ENCODE peak calls at places on chromosomes 4 and X, in six cellular contexts. One of them, this sample, is unnamed.

GRCh38 chr4:89497517-89498308 is 190.1 kb upstream of the GPRIN3 start:
- DNase-seq in IMR-90: no peak
- DNase-seq in mesenchymal stem cell: peak
- DNase-seq in H1: no peak
- DNase-seq in trophoblast cell: no peak
- DNase-seq in H9: no peak
- DNase-seq in this sample: no peak

GRCh38 chr4:31237242-31237641 is 517.1 kb downstream of the PCDH7 start:
- DNase-seq in IMR-90: no peak
- DNase-seq in mesenchymal stem cell: no peak
- DNase-seq in H1: no peak
- DNase-seq in trophoblast cell: no peak
- DNase-seq in H9: no peak
- DNase-seq in this sample: no peak

GRCh38 chr4:176236909-176237308 is 32.1 kb downstream of the ASB5 start:
- DNase-seq in IMR-90: peak
- DNase-seq in mesenchymal stem cell: peak
- DNase-seq in H1: no peak
- DNase-seq in trophoblast cell: no peak
- DNase-seq in H9: no peak
- DNase-seq in this sample: no peak

GRCh38 chr4:38821739-38822138 is 17.1 kb upstream of the TLR1 start:
- DNase-seq in IMR-90: peak
- DNase-seq in mesenchymal stem cell: peak
- DNase-seq in H1: no peak
- DNase-seq in trophoblast cell: no peak
- DNase-seq in H9: no peak
- DNase-seq in this sample: no peak

GRCh38 chr4:168623484-168623883 is 126.6 kb downstream of the PALLD start:
- DNase-seq in IMR-90: no peak
- DNase-seq in mesenchymal stem cell: no peak
- DNase-seq in H1: no peak
- DNase-seq in trophoblast cell: no peak
- DNase-seq in H9: no peak
- DNase-seq in this sample: no peak

GRCh38 chrX:137483554-137483953 is 82.4 kb upstream of the ZIC3 start:
- DNase-seq in IMR-90: no peak
- DNase-seq in mesenchymal stem cell: no peak
- DNase-seq in H1: no peak
- DNase-seq in trophoblast cell: no peak
- DNase-seq in H9: no peak
- DNase-seq in this sample: no peak

GRCh38 chrX:108071578-108071977 is 19.8 kb downstream of the PSMD10 start:
- DNase-seq in IMR-90: no peak
- DNase-seq in mesenchymal stem cell: no peak
- DNase-seq in H1: no peak
- DNase-seq in trophoblast cell: no peak
- DNase-seq in H9: no peak
- DNase-seq in this sample: no peak

GRCh38 chr4:179472164-179472563 is 2029.9 kb upstream of the AGA start:
- DNase-seq in IMR-90: no peak
- DNase-seq in mesenchymal stem cell: no peak
- DNase-seq in H1: no peak
- DNase-seq in trophoblast cell: no peak
- DNase-seq in H9: no peak
- DNase-seq in this sample: no peak

GRCh38 chr4:44760142-44760898 is 34.0 kb upstream of the GNPDA2 start:
- DNase-seq in IMR-90: peak
- DNase-seq in mesenchymal stem cell: peak
- DNase-seq in H1: no peak
- DNase-seq in trophoblast cell: peak
- DNase-seq in H9: no peak
- DNase-seq in this sample: peak

GRCh38 chr4:148284526-148285193 is 157.6 kb downstream of the NR3C2 start:
- DNase-seq in IMR-90: no peak
- DNase-seq in mesenchymal stem cell: no peak
- DNase-seq in H1: no peak
- DNase-seq in trophoblast cell: no peak
- DNase-seq in H9: no peak
- DNase-seq in this sample: no peak

GRCh38 chrX:9816094-9816700 is 30.0 kb downstream of the SHROOM2 start:
- DNase-seq in IMR-90: no peak
- DNase-seq in mesenchymal stem cell: peak
- DNase-seq in H1: no peak
- DNase-seq in trophoblast cell: no peak
- DNase-seq in H9: no peak
- DNase-seq in this sample: no peak

GRCh38 chr4:80594696-80595095 is 259.2 kb downstream of the CFAP299 start:
- DNase-seq in IMR-90: no peak
- DNase-seq in mesenchymal stem cell: no peak
- DNase-seq in H1: no peak
- DNase-seq in trophoblast cell: no peak
- DNase-seq in H9: no peak
- DNase-seq in this sample: no peak

GRCh38 chr4:8218371-8219050 is 19.4 kb downstream of the SH3TC1 start:
- DNase-seq in IMR-90: no peak
- DNase-seq in mesenchymal stem cell: no peak
- DNase-seq in H1: no peak
- DNase-seq in trophoblast cell: no peak
- DNase-seq in H9: no peak
- DNase-seq in this sample: no peak

GRCh38 chrX:56783996-56784620 is 55.1 kb downstream of the NBDY start:
- DNase-seq in IMR-90: no peak
- DNase-seq in mesenchymal stem cell: no peak
- DNase-seq in H1: no peak
- DNase-seq in trophoblast cell: peak
- DNase-seq in H9: no peak
- DNase-seq in this sample: no peak

GRCh38 chrX:49237060-49237459 is 1.8 kb downstream of the CCDC22 start:
- DNase-seq in IMR-90: no peak
- DNase-seq in mesenchymal stem cell: no peak
- DNase-seq in H1: no peak
- DNase-seq in trophoblast cell: no peak
- DNase-seq in H9: no peak
- DNase-seq in this sample: no peak

GRCh38 chr4:30832652-30833051 is 112.5 kb downstream of the PCDH7 start:
- DNase-seq in IMR-90: no peak
- DNase-seq in mesenchymal stem cell: no peak
- DNase-seq in H1: no peak
- DNase-seq in trophoblast cell: no peak
- DNase-seq in H9: no peak
- DNase-seq in this sample: no peak

GRCh38 chr4:159227984-159228383 is 125.1 kb downstream of the RAPGEF2 start:
- DNase-seq in IMR-90: peak
- DNase-seq in mesenchymal stem cell: peak
- DNase-seq in H1: no peak
- DNase-seq in trophoblast cell: peak
- DNase-seq in H9: peak
- DNase-seq in this sample: peak

GRCh38 chr4:6909970-6910339 is 329 bp downstream of the TBC1D14 start:
- DNase-seq in IMR-90: no peak
- DNase-seq in mesenchymal stem cell: no peak
- DNase-seq in H1: no peak
- DNase-seq in trophoblast cell: no peak
- DNase-seq in H9: no peak
- DNase-seq in this sample: no peak

GRCh38 chr4:16129336-16129735 is 45.5 kb upstream of the PROM1 start:
- DNase-seq in IMR-90: no peak
- DNase-seq in mesenchymal stem cell: no peak
- DNase-seq in H1: no peak
- DNase-seq in trophoblast cell: peak
- DNase-seq in H9: no peak
- DNase-seq in this sample: no peak

GRCh38 chrX:14700982-14701381 is 171.6 kb downstream of the GLRA2 start:
- DNase-seq in IMR-90: no peak
- DNase-seq in mesenchymal stem cell: no peak
- DNase-seq in H1: no peak
- DNase-seq in trophoblast cell: no peak
- DNase-seq in H9: no peak
- DNase-seq in this sample: no peak

GRCh38 chr4:98838977-98839618 is 89.8 kb downstream of the EIF4E start:
- DNase-seq in IMR-90: peak
- DNase-seq in mesenchymal stem cell: peak
- DNase-seq in H1: no peak
- DNase-seq in trophoblast cell: no peak
- DNase-seq in H9: no peak
- DNase-seq in this sample: no peak

GRCh38 chr4:2937986-2938385 is 25.2 kb downstream of the NOP14 start:
- DNase-seq in IMR-90: no peak
- DNase-seq in mesenchymal stem cell: no peak
- DNase-seq in H1: no peak
- DNase-seq in trophoblast cell: no peak
- DNase-seq in H9: no peak
- DNase-seq in this sample: no peak

GRCh38 chr4:39759569-39759968 is 61.6 kb downstream of the UBE2K start:
- DNase-seq in IMR-90: no peak
- DNase-seq in mesenchymal stem cell: no peak
- DNase-seq in H1: no peak
- DNase-seq in trophoblast cell: peak
- DNase-seq in H9: no peak
- DNase-seq in this sample: no peak

GRCh38 chr4:156672492-156672891 is 299.1 kb downstream of the PDGFC start:
- DNase-seq in IMR-90: no peak
- DNase-seq in mesenchymal stem cell: peak
- DNase-seq in H1: no peak
- DNase-seq in trophoblast cell: no peak
- DNase-seq in H9: no peak
- DNase-seq in this sample: no peak

GRCh38 chr4:111930658-111931057 is 214.6 kb upstream of the FAM241A start:
- DNase-seq in IMR-90: no peak
- DNase-seq in mesenchymal stem cell: no peak
- DNase-seq in H1: no peak
- DNase-seq in trophoblast cell: no peak
- DNase-seq in H9: no peak
- DNase-seq in this sample: no peak

GRCh38 chrX:119502727-119503483 is 34.7 kb downstream of the SLC25A5 start:
- DNase-seq in IMR-90: peak
- DNase-seq in mesenchymal stem cell: peak
- DNase-seq in H1: no peak
- DNase-seq in trophoblast cell: no peak
- DNase-seq in H9: peak
- DNase-seq in this sample: no peak

GRCh38 chr4:106238819-106239420 is 77.1 kb downstream of the TBCK start:
- DNase-seq in IMR-90: peak
- DNase-seq in mesenchymal stem cell: peak
- DNase-seq in H1: peak
- DNase-seq in trophoblast cell: peak
- DNase-seq in H9: peak
- DNase-seq in this sample: peak

GRCh38 chr4:19880205-19880604 is 371.5 kb upstream of the SLIT2 start:
- DNase-seq in IMR-90: peak
- DNase-seq in mesenchymal stem cell: peak
- DNase-seq in H1: no peak
- DNase-seq in trophoblast cell: no peak
- DNase-seq in H9: no peak
- DNase-seq in this sample: no peak

GRCh38 chrX:36957425-36958328 is 50.5 kb upstream of the FAM47C start:
- DNase-seq in IMR-90: no peak
- DNase-seq in mesenchymal stem cell: no peak
- DNase-seq in H1: peak
- DNase-seq in trophoblast cell: peak
- DNase-seq in H9: peak
- DNase-seq in this sample: peak

GRCh38 chr4:119835511-119835910 is 206.9 kb upstream of the PDE5A start:
- DNase-seq in IMR-90: peak
- DNase-seq in mesenchymal stem cell: peak
- DNase-seq in H1: no peak
- DNase-seq in trophoblast cell: no peak
- DNase-seq in H9: no peak
- DNase-seq in this sample: no peak

GRCh38 chrX:3046253-3046909 is 5.1 kb downstream of the ARSF start:
- DNase-seq in IMR-90: no peak
- DNase-seq in mesenchymal stem cell: peak
- DNase-seq in H1: no peak
- DNase-seq in trophoblast cell: no peak
- DNase-seq in H9: no peak
- DNase-seq in this sample: no peak

GRCh38 chr4:113637823-113638691 is 123.5 kb downstream of the CAMK2D start:
- DNase-seq in IMR-90: no peak
- DNase-seq in mesenchymal stem cell: no peak
- DNase-seq in H1: no peak
- DNase-seq in trophoblast cell: no peak
- DNase-seq in H9: no peak
- DNase-seq in this sample: no peak
- H4K91ac ChIP-seq in IMR-90: no peak
- H4K91ac ChIP-seq in mesenchymal stem cell: no peak
- H4K91ac ChIP-seq in H1: no peak
- H4K91ac ChIP-seq in trophoblast cell: no peak
- H4K91ac ChIP-seq in H9: no peak
- H4K91ac ChIP-seq in this sample: no peak

DNA sequence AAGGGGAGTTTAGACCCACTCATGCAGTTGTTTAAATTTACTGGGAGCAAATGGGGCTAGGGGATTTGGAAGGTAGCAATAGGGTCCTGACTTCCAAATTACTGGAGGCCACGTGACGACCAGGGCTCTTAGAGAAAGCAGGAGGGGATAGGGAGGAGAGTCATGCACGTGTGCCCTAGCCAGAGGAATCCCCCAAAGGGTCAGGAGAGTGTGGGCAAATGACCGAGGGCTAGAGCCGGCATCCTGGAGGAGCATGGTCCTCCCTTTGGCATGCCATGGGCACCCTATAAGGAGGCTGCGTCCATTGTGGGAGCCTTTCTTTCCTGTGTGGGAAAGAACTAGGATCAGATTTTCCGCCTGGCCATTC is 25.5 kb upstream of the GPC4 start:
- DNase-seq in IMR-90: no peak
- DNase-seq in mesenchymal stem cell: no peak
- DNase-seq in H1: no peak
- DNase-seq in trophoblast cell: no peak
- DNase-seq in H9: peak
- DNase-seq in this sample: no peak
- H2AK5ac ChIP-seq in IMR-90: no peak
- H2AK5ac ChIP-seq in mesenchymal stem cell: no peak
- H2AK5ac ChIP-seq in H1: peak
- H2AK5ac ChIP-seq in trophoblast cell: no peak
- H2AK5ac ChIP-seq in H9: no peak
- H2AK5ac ChIP-seq in this sample: no peak

GRCh38 chr4:87819281-87819919 is 13.4 kb upstream of the MEPE start:
- DNase-seq in IMR-90: peak
- DNase-seq in mesenchymal stem cell: peak
- DNase-seq in H1: no peak
- DNase-seq in trophoblast cell: peak
- DNase-seq in H9: peak
- DNase-seq in this sample: no peak
- H3K18ac ChIP-seq in IMR-90: peak
- H3K18ac ChIP-seq in mesenchymal stem cell: peak
- H3K18ac ChIP-seq in H1: peak
- H3K18ac ChIP-seq in trophoblast cell: no peak
- H3K18ac ChIP-seq in H9: no peak
- H3K18ac ChIP-seq in this sample: peak

DNA sequence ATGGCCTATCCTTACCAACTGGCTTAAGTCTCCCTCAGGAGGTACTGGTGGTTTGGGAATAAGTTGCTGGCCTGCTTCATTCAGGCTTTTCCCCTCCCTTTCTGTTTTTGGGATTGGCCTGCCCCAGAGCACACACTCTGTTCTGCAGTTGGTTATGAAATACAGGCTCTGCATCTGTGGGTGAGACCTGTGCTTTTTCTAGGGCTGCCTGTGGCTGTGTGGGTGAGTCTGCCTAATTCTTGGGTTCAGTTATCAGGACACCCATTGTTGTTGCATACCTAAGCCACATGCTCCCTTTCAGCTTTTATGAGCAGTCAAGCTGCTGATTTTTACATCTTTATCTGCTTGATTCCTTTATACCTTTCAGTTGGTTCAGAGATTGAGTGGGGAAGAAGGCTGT is 19.0 kb upstream of the CWH43 start:
- DNase-seq in IMR-90: peak
- DNase-seq in mesenchymal stem cell: no peak
- DNase-seq in H1: no peak
- DNase-seq in trophoblast cell: no peak
- DNase-seq in H9: no peak
- DNase-seq in this sample: no peak
- H4K91ac ChIP-seq in IMR-90: no peak
- H4K91ac ChIP-seq in mesenchymal stem cell: no peak
- H4K91ac ChIP-seq in H1: no peak
- H4K91ac ChIP-seq in trophoblast cell: no peak
- H4K91ac ChIP-seq in H9: no peak
- H4K91ac ChIP-seq in this sample: no peak